ENCODE peak calls at places on chromosomes 3 and 15, in nine cellular contexts. C, O, K, E, Q, P, R, F and H are unnamed samples.

GRCh38 chr15:65310431-65311137 is 6.1 kb downstream of the RNU5B-1 start:
- DNase-seq in C (no peak), O (no peak), K (no peak), E (no peak), Q (no peak), P (no peak), R (no peak), F (no peak), H (no peak)

GRCh38 chr3:193777524-193777923 is 184.5 kb downstream of the OPA1 start:
- DNase-seq in C (no peak), O (no peak), K (no peak), E (no peak), Q (no peak), P (no peak), R (no peak), F (no peak), H (no peak)

GRCh38 chr15:80317389-80318169 is 65.6 kb upstream of the CTXND1 start:
- DNase-seq in C (no peak), O (no peak), K (no peak), E (no peak), Q (peak), P (no peak), R (no peak), F (no peak), H (peak)

GRCh38 chr3:134298281-134298680 is 47.6 kb upstream of the RYK start:
- DNase-seq in C (no peak), O (no peak), K (no peak), E (no peak), Q (no peak), P (no peak), R (no peak), F (no peak), H (no peak)

GRCh38 chr3:128066111-128066510 is 13.9 kb downstream of the SEC61A1 start:
- DNase-seq in C (no peak), O (no peak), K (no peak), E (no peak), Q (no peak), P (no peak), R (no peak), F (no peak), H (no peak)

GRCh38 chr3:10026084-10026890 is at the start of gene FANCD2:
- DNase-seq in C (peak), O (peak), K (peak), E (peak), Q (peak), P (peak), R (peak), F (peak), H (peak)

GRCh38 chr3:151998744-151999143 is 125.3 kb downstream of the SUCNR1 start:
- DNase-seq in C (no peak), O (no peak), K (no peak), E (no peak), Q (no peak), P (no peak), R (no peak), F (no peak), H (no peak)

GRCh38 chr3:152267319-152267689 is 1.4 kb upstream of the MBNL1 start:
- DNase-seq in C (no peak), O (no peak), K (no peak), E (no peak), Q (no peak), P (no peak), R (no peak), F (no peak), H (no peak)

GRCh38 chr3:188431040-188431439 is 277.1 kb downstream of the LPP start:
- DNase-seq in C (no peak), O (no peak), K (no peak), E (no peak), Q (no peak), P (no peak), R (no peak), F (no peak), H (no peak)

GRCh38 chr3:16658004-16658932 is 53.0 kb upstream of the DAZL start:
- DNase-seq in C (peak), O (no peak), K (peak), E (no peak), Q (no peak), P (no peak), R (no peak), F (no peak), H (no peak)

GRCh38 chr15:31440754-31441298 is 114.2 kb downstream of the KLF13 start:
- DNase-seq in C (no peak), O (no peak), K (no peak), E (no peak), Q (no peak), P (no peak), R (no peak), F (no peak), H (no peak)

GRCh38 chr15:83404143-83404542 is 43.0 kb upstream of the SH3GL3 start:
- DNase-seq in C (no peak), O (no peak), K (no peak), E (no peak), Q (no peak), P (no peak), R (no peak), F (no peak), H (no peak)

GRCh38 chr3:151839313-151839631 is 25.4 kb downstream of the AADAC start:
- DNase-seq in C (no peak), O (no peak), K (no peak), E (no peak), Q (no peak), P (no peak), R (no peak), F (no peak), H (no peak)

GRCh38 chr3:120102232-120102631 is 8.0 kb upstream of the GSK3B start:
- DNase-seq in C (no peak), O (no peak), K (no peak), E (no peak), Q (no peak), P (no peak), R (no peak), F (no peak), H (no peak)

GRCh38 chr3:185210621-185211157 is 43.2 kb downstream of the EHHADH start:
- DNase-seq in C (no peak), O (no peak), K (no peak), E (no peak), Q (no peak), P (no peak), R (no peak), F (no peak), H (no peak)

GRCh38 chr3:31423522-31423921 is 109.2 kb upstream of the STT3B start:
- DNase-seq in C (no peak), O (no peak), K (peak), E (no peak), Q (peak), P (no peak), R (no peak), F (no peak), H (no peak)

GRCh38 chr3:138314751-138315150 is 14.9 kb downstream of the NME9 start:
- DNase-seq in C (no peak), O (no peak), K (no peak), E (no peak), Q (no peak), P (no peak), R (no peak), F (no peak), H (no peak)

GRCh38 chr3:151579571-151580270 is 118.9 kb upstream of the IGSF10 start:
- DNase-seq in C (no peak), O (no peak), K (no peak), E (no peak), Q (no peak), P (no peak), R (no peak), F (no peak), H (no peak)

GRCh38 chr3:100155590-100155989 is 41.3 kb upstream of the FILIP1L start:
- DNase-seq in C (no peak), O (no peak), K (no peak), E (no peak), Q (no peak), P (no peak), R (no peak), F (no peak), H (no peak)

GRCh38 chr15:82108489-82109078 is 62.8 kb upstream of the MEX3B start:
- DNase-seq in C (peak), O (peak), K (peak), E (peak), Q (no peak), P (peak), R (peak), F (peak), H (no peak)

GRCh38 chr3:141710888-141711616 is 27.0 kb upstream of the RNF7 start:
- DNase-seq in C (no peak), O (no peak), K (no peak), E (no peak), Q (peak), P (no peak), R (no peak), F (no peak), H (no peak)

GRCh38 chr15:63463793-63464192 is 40.6 kb upstream of the USP3 start:
- DNase-seq in C (no peak), O (no peak), K (no peak), E (no peak), Q (no peak), P (no peak), R (no peak), F (no peak), H (no peak)

GRCh38 chr3:195260286-195260905 is 10.6 kb downstream of the XXYLT1 start:
- DNase-seq in C (no peak), O (no peak), K (peak), E (no peak), Q (no peak), P (no peak), R (no peak), F (no peak), H (no peak)

GRCh38 chr3:138457863-138458735 is 23.7 kb downstream of the ESYT3 start:
- DNase-seq in C (no peak), O (no peak), K (peak), E (no peak), Q (no peak), P (no peak), R (no peak), F (no peak), H (no peak)

GRCh38 chr3:55538158-55538557 is 51.1 kb upstream of the WNT5A start:
- DNase-seq in C (no peak), O (no peak), K (no peak), E (no peak), Q (no peak), P (no peak), R (no peak), F (no peak), H (no peak)

GRCh38 chr3:50632450-50632849 is 15.5 kb downstream of the MAPKAPK3 start:
- DNase-seq in C (no peak), O (no peak), K (no peak), E (no peak), Q (no peak), P (no peak), R (no peak), F (no peak), H (no peak)

GRCh38 chr3:192409838-192410683 is 317.3 kb downstream of the FGF12 start:
- DNase-seq in C (no peak), O (no peak), K (peak), E (no peak), Q (no peak), P (no peak), R (no peak), F (no peak), H (no peak)

GRCh38 chr15:29139540-29140459 is 129.8 kb downstream of the NSMCE3 start:
- DNase-seq in C (no peak), O (peak), K (peak), E (peak), Q (no peak), P (no peak), R (peak), F (no peak), H (no peak)

GRCh38 chr3:100522125-100522524 is 29.7 kb downstream of the TMEM45A start:
- DNase-seq in C (no peak), O (no peak), K (no peak), E (no peak), Q (no peak), P (no peak), R (no peak), F (no peak), H (no peak)